ENCODE peak calls at places on chromosomes 1 and 21, in five cellular contexts. One of them, this sample, is unnamed.

GRCh38 chr1:147252540-147252939 is 10.1 kb downstream of the CHD1L start:
- DNase-seq in AG20443: no peak
- DNase-seq in left ventricle myocardium inferior: no peak
- DNase-seq in Peyer's patch: no peak
- DNase-seq in germinal center: no peak
- DNase-seq in this sample: no peak

GRCh38 chr1:226626577-226626956 is 78.0 kb downstream of the STUM start:
- DNase-seq in AG20443: peak
- DNase-seq in left ventricle myocardium inferior: peak
- DNase-seq in Peyer's patch: peak
- DNase-seq in germinal center: peak
- DNase-seq in this sample: peak

GRCh38 chr1:15262003-15262377 is 15.0 kb downstream of the FHAD1 start:
- DNase-seq in AG20443: no peak
- DNase-seq in left ventricle myocardium inferior: no peak
- DNase-seq in Peyer's patch: no peak
- DNase-seq in germinal center: no peak
- DNase-seq in this sample: no peak

GRCh38 chr21:44526096-44526997 is 13.6 kb downstream of the KRTAP10-1 start:
- DNase-seq in AG20443: no peak
- DNase-seq in left ventricle myocardium inferior: no peak
- DNase-seq in Peyer's patch: peak
- DNase-seq in germinal center: no peak
- DNase-seq in this sample: no peak

GRCh38 chr21:17387030-17387617 is 125.7 kb upstream of the CXADR start:
- DNase-seq in AG20443: peak
- DNase-seq in left ventricle myocardium inferior: no peak
- DNase-seq in Peyer's patch: peak
- DNase-seq in germinal center: peak
- DNase-seq in this sample: no peak

GRCh38 chr1:84907095-84907827 is 14.3 kb upstream of the LPAR3 start:
- DNase-seq in AG20443: no peak
- DNase-seq in left ventricle myocardium inferior: no peak
- DNase-seq in Peyer's patch: no peak
- DNase-seq in germinal center: no peak
- DNase-seq in this sample: no peak

GRCh38 chr1:68384321-68384813 is 65.4 kb downstream of the RPE65 start:
- DNase-seq in AG20443: peak
- DNase-seq in left ventricle myocardium inferior: no peak
- DNase-seq in Peyer's patch: no peak
- DNase-seq in germinal center: no peak
- DNase-seq in this sample: no peak

GRCh38 chr1:192516776-192517297 is 58.7 kb upstream of the RGS1 start:
- DNase-seq in AG20443: no peak
- DNase-seq in left ventricle myocardium inferior: no peak
- DNase-seq in Peyer's patch: peak
- DNase-seq in germinal center: peak
- DNase-seq in this sample: no peak

GRCh38 chr1:91070274-91070673 is 48.4 kb upstream of the ZNF644 start:
- DNase-seq in AG20443: no peak
- DNase-seq in left ventricle myocardium inferior: no peak
- DNase-seq in Peyer's patch: no peak
- DNase-seq in germinal center: no peak
- DNase-seq in this sample: no peak

GRCh38 chr1:47181955-47182680 is 7.7 kb downstream of the PDZK1IP1 start:
- DNase-seq in AG20443: no peak
- DNase-seq in left ventricle myocardium inferior: no peak
- DNase-seq in Peyer's patch: no peak
- DNase-seq in germinal center: no peak
- DNase-seq in this sample: peak

GRCh38 chr1:27574871-27575831 is 28.8 kb downstream of the AHDC1 start:
- DNase-seq in AG20443: peak
- DNase-seq in left ventricle myocardium inferior: peak
- DNase-seq in Peyer's patch: peak
- DNase-seq in germinal center: peak
- DNase-seq in this sample: no peak

GRCh38 chr1:154760469-154760933 is 109.6 kb downstream of the KCNN3 start:
- DNase-seq in AG20443: peak
- DNase-seq in left ventricle myocardium inferior: peak
- DNase-seq in Peyer's patch: peak
- DNase-seq in germinal center: peak
- DNase-seq in this sample: peak

GRCh38 chr1:41769068-41769467 is 149.7 kb downstream of the HIVEP3 start:
- DNase-seq in AG20443: no peak
- DNase-seq in left ventricle myocardium inferior: no peak
- DNase-seq in Peyer's patch: no peak
- DNase-seq in germinal center: no peak
- DNase-seq in this sample: no peak

GRCh38 chr1:157367091-157367739 is 185.1 kb downstream of the FCRL5 start:
- DNase-seq in AG20443: no peak
- DNase-seq in left ventricle myocardium inferior: no peak
- DNase-seq in Peyer's patch: no peak
- DNase-seq in germinal center: no peak
- DNase-seq in this sample: no peak

This sample was measured in left lobe of liver.